ENCODE peak calls at places on chromosomes 4 and X, in five cellular contexts. V is NCI-H1092 treated with DMSO at 0.1 percent for 48 hours; H is T follicular helper cell; I is stimulated activated CD4-positive, alpha-beta T cell treated with anti-CD3 and anti-CD28 coated beads, Interleukin-1b, Interleukin-23, amount 100 ng/mL, for 24 hours; B is sciatic nerve. G is an unnamed sample.

GRCh38 chr4:168631241-168632151 is 134.6 kb downstream of the PALLD start:
- DNase-seq in V (peak; percentile 56), H (no peak), I (no peak), B (peak; percentile 70), G (no peak)

GRCh38 chr4:187256897-187257296 is 533.2 kb upstream of the FAT1 start:
- DNase-seq in V (no peak), H (no peak), I (no peak), B (no peak), G (no peak)

GRCh38 chr4:146063143-146063542 is 112.4 kb upstream of the LSM6 start:
- DNase-seq in V (no peak), H (no peak), I (no peak), B (no peak), G (no peak)

GRCh38 chr4:154989511-154989910 is 208.4 kb downstream of the RBM46 start:
- DNase-seq in V (no peak), H (no peak), I (no peak), B (no peak), G (no peak)

GRCh38 chr4:87680271-87680670 is 30.2 kb downstream of the DMP1 start:
- DNase-seq in V (no peak), H (no peak), I (no peak), B (no peak), G (no peak)

GRCh38 chr4:79964715-79965345 is 108.2 kb downstream of the ANTXR2 start:
- DNase-seq in V (no peak), H (no peak), I (no peak), B (no peak), G (no peak)

GRCh38 chrX:120664081-120664480 is 34.2 kb upstream of the C1GALT1C1 start:
- DNase-seq in V (peak; percentile 5), H (no peak), I (no peak), B (no peak), G (no peak)

GRCh38 chr4:160406426-160406825 is 1303.5 kb downstream of the RAPGEF2 start:
- DNase-seq in V (no peak), H (no peak), I (no peak), B (no peak), G (no peak)

GRCh38 chrX:4932790-4933189 is 1219.3 kb upstream of the PRKX start:
- DNase-seq in V (no peak), H (no peak), I (no peak), B (no peak), G (no peak)

GRCh38 chr4:108166441-108167315 is 2.1 kb downstream of the LEF1 start:
- DNase-seq in V (peak; percentile 64), H (no peak), I (peak; percentile 53), B (no peak), G (peak; percentile 31)

GRCh38 chr4:152997235-152997735 is 61.2 kb downstream of the FHDC1 start:
- DNase-seq in V (no peak), H (no peak), I (no peak), B (no peak), G (no peak)